ENCODE peak calls at places on chromosomes 16 and 17, in ten cellular contexts. One of them, this sample, is unnamed.

GRCh38 chr16:69036399-69037091 is 68.9 kb upstream of the HAS3 start:
- DNase-seq in Panc1: no peak
- DNase-seq in transverse colon: no peak
- DNase-seq in upper lobe of left lung: no peak
- DNase-seq in prostate gland: no peak
- DNase-seq in esophagus muscularis mucosa: no peak
- DNase-seq in sigmoid colon: peak; percentile 25
- DNase-seq in suprapubic skin: no peak
- DNase-seq in HL-60: no peak
- DNase-seq in breast epithelium: no peak
- DNase-seq in this sample: no peak

GRCh38 chr17:81018044-81018802 is 16.7 kb upstream of the BAIAP2 start:
- DNase-seq in breast epithelium: no peak
- DNase-seq in suprapubic skin: no peak
- DNase-seq in prostate gland: peak; percentile 56
- DNase-seq in Panc1: no peak
- DNase-seq in esophagus muscularis mucosa: no peak
- DNase-seq in HL-60: no peak
- DNase-seq in upper lobe of left lung: peak; percentile 32
- DNase-seq in sigmoid colon: peak; percentile 74
- DNase-seq in transverse colon: peak; percentile 43
- DNase-seq in this sample: no peak

GRCh38 chr17:20059728-20060188 is 50.6 kb downstream of the SPECC1 start:
- DNase-seq in suprapubic skin: no peak
- DNase-seq in breast epithelium: no peak
- DNase-seq in HL-60: no peak
- DNase-seq in upper lobe of left lung: no peak
- DNase-seq in sigmoid colon: no peak
- DNase-seq in transverse colon: no peak
- DNase-seq in prostate gland: no peak
- DNase-seq in Panc1: peak; percentile 77
- DNase-seq in esophagus muscularis mucosa: no peak
- DNase-seq in this sample: no peak

GRCh38 chr17:78532922-78533640 is 44.1 kb downstream of the DNAH17 start:
- DNase-seq in upper lobe of left lung: no peak
- DNase-seq in breast epithelium: no peak
- DNase-seq in Panc1: no peak
- DNase-seq in esophagus muscularis mucosa: no peak
- DNase-seq in sigmoid colon: no peak
- DNase-seq in transverse colon: no peak
- DNase-seq in HL-60: no peak
- DNase-seq in prostate gland: no peak
- DNase-seq in suprapubic skin: no peak
- DNase-seq in this sample: no peak

GRCh38 chr17:4110152-4110551 is 32.7 kb downstream of the ZZEF1 start:
- DNase-seq in breast epithelium: no peak
- DNase-seq in transverse colon: no peak
- DNase-seq in Panc1: no peak
- DNase-seq in esophagus muscularis mucosa: no peak
- DNase-seq in suprapubic skin: no peak
- DNase-seq in sigmoid colon: no peak
- DNase-seq in HL-60: no peak
- DNase-seq in prostate gland: no peak
- DNase-seq in upper lobe of left lung: no peak
- DNase-seq in this sample: no peak

GRCh38 chr17:1754430-1755112 is 7.3 kb upstream of the SERPINF1 start:
- DNase-seq in suprapubic skin: no peak
- DNase-seq in upper lobe of left lung: peak; percentile 69
- DNase-seq in Panc1: no peak
- DNase-seq in prostate gland: no peak
- DNase-seq in breast epithelium: no peak
- DNase-seq in transverse colon: no peak
- DNase-seq in esophagus muscularis mucosa: no peak
- DNase-seq in sigmoid colon: no peak
- DNase-seq in HL-60: no peak
- DNase-seq in this sample: no peak

GRCh38 chr16:4847774-4848587 is 700 bp downstream of the UBN1 start:
- DNase-seq in esophagus muscularis mucosa: peak; percentile 92
- DNase-seq in suprapubic skin: peak; percentile 77
- DNase-seq in upper lobe of left lung: peak; percentile 92
- DNase-seq in Panc1: no peak
- DNase-seq in prostate gland: peak; percentile 53
- DNase-seq in breast epithelium: peak; percentile 68
- DNase-seq in sigmoid colon: peak; percentile 81
- DNase-seq in HL-60: no peak
- DNase-seq in transverse colon: peak; percentile 61
- DNase-seq in this sample: peak; percentile 73

GRCh38 chr16:89957214-89957785 is 8.7 kb downstream of the DEF8 start:
- DNase-seq in HL-60: no peak
- DNase-seq in esophagus muscularis mucosa: no peak
- DNase-seq in upper lobe of left lung: no peak
- DNase-seq in suprapubic skin: no peak
- DNase-seq in transverse colon: no peak
- DNase-seq in sigmoid colon: no peak
- DNase-seq in breast epithelium: no peak
- DNase-seq in prostate gland: no peak
- DNase-seq in Panc1: no peak
- DNase-seq in this sample: no peak

GRCh38 chr17:54882371-54882770 is 18.3 kb upstream of the TOM1L1 start:
- DNase-seq in transverse colon: no peak
- DNase-seq in suprapubic skin: no peak
- DNase-seq in sigmoid colon: no peak
- DNase-seq in HL-60: no peak
- DNase-seq in breast epithelium: no peak
- DNase-seq in Panc1: no peak
- DNase-seq in upper lobe of left lung: no peak
- DNase-seq in prostate gland: no peak
- DNase-seq in esophagus muscularis mucosa: no peak
- DNase-seq in this sample: no peak

GRCh38 chr17:171871-172270 is 9.6 kb downstream of the DOC2B start:
- DNase-seq in prostate gland: no peak
- DNase-seq in esophagus muscularis mucosa: no peak
- DNase-seq in upper lobe of left lung: peak; percentile 43
- DNase-seq in sigmoid colon: no peak
- DNase-seq in breast epithelium: no peak
- DNase-seq in suprapubic skin: no peak
- DNase-seq in HL-60: no peak
- DNase-seq in Panc1: no peak
- DNase-seq in transverse colon: no peak
- DNase-seq in this sample: no peak

GRCh38 chr17:39963826-39964225 is 1.0 kb downstream of the GSDMA start:
- DNase-seq in HL-60: no peak
- DNase-seq in esophagus muscularis mucosa: no peak
- DNase-seq in suprapubic skin: no peak
- DNase-seq in Panc1: no peak
- DNase-seq in upper lobe of left lung: no peak
- DNase-seq in breast epithelium: no peak
- DNase-seq in prostate gland: no peak
- DNase-seq in transverse colon: no peak
- DNase-seq in sigmoid colon: no peak
- DNase-seq in this sample: no peak

GRCh38 chr17:58402679-58403078 is 14.7 kb downstream of the RNF43 start:
- DNase-seq in sigmoid colon: no peak
- DNase-seq in esophagus muscularis mucosa: no peak
- DNase-seq in prostate gland: no peak
- DNase-seq in Panc1: no peak
- DNase-seq in upper lobe of left lung: no peak
- DNase-seq in suprapubic skin: no peak
- DNase-seq in HL-60: no peak
- DNase-seq in transverse colon: no peak
- DNase-seq in breast epithelium: no peak
- DNase-seq in this sample: no peak

GRCh38 chr16:88507231-88507743 is 54.2 kb downstream of the ZFPM1 start:
- DNase-seq in breast epithelium: no peak
- DNase-seq in esophagus muscularis mucosa: no peak
- DNase-seq in HL-60: no peak
- DNase-seq in upper lobe of left lung: peak; percentile 53
- DNase-seq in prostate gland: no peak
- DNase-seq in transverse colon: no peak
- DNase-seq in sigmoid colon: no peak
- DNase-seq in Panc1: no peak
- DNase-seq in suprapubic skin: no peak
- DNase-seq in this sample: peak; percentile 53

DNA sequence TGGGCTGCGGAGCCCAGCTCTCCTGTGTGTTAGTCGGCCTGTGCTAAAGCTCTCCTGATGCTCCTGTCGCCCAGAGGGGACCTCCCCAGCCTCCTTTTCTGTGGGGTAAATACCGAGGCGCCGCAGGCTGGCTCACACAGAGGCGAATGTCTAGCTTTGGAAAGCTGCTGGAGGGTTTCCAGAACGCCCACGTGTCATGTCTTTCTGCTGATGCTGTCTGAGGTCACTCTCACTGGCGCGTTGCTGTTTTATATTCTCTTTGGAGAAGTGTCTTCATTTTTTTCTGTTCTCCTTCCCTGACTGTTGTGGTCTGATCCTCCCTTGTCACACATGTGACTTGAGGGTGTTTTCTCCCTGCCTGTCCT is 91.9 kb upstream of the ZNF750 start:
- DNase-seq in transverse colon: peak; percentile 34
- DNase-seq in Panc1: no peak
- DNase-seq in suprapubic skin: no peak
- DNase-seq in sigmoid colon: peak; percentile 91
- DNase-seq in prostate gland: no peak
- DNase-seq in HL-60: no peak
- DNase-seq in breast epithelium: peak; percentile 65
- DNase-seq in upper lobe of left lung: peak; percentile 44
- DNase-seq in esophagus muscularis mucosa: peak; percentile 93
- DNase-seq in this sample: peak; percentile 24
- TF ChIP-seq CTCF in transverse colon: no peak
- TF ChIP-seq CTCF in Panc1: no peak
- TF ChIP-seq CTCF in suprapubic skin: no peak
- TF ChIP-seq CTCF in sigmoid colon: no peak
- TF ChIP-seq CTCF in prostate gland: no peak
- TF ChIP-seq CTCF in HL-60: no peak
- TF ChIP-seq CTCF in breast epithelium: no peak
- TF ChIP-seq CTCF in upper lobe of left lung: no peak
- TF ChIP-seq CTCF in esophagus muscularis mucosa: no peak
- TF ChIP-seq CTCF in this sample: no peak

GRCh38 chr17:62826956-62827355 is 18.8 kb upstream of the MARCHF10 start:
- DNase-seq in HL-60: no peak
- DNase-seq in sigmoid colon: no peak
- DNase-seq in upper lobe of left lung: no peak
- DNase-seq in Panc1: no peak
- DNase-seq in prostate gland: no peak
- DNase-seq in breast epithelium: no peak
- DNase-seq in transverse colon: no peak
- DNase-seq in esophagus muscularis mucosa: peak; percentile 31
- DNase-seq in suprapubic skin: no peak
- DNase-seq in this sample: no peak
- H3K27ac ChIP-seq in HL-60: peak overlapping the region; percentile 67
- H3K27ac ChIP-seq in sigmoid colon: no peak overlapping the region
- H3K27ac ChIP-seq in upper lobe of left lung: no peak overlapping the region
- H3K27ac ChIP-seq in Panc1: peak overlapping the region; percentile 75
- H3K27ac ChIP-seq in prostate gland: no peak overlapping the region
- H3K27ac ChIP-seq in breast epithelium: no peak overlapping the region
- H3K27ac ChIP-seq in transverse colon: no peak overlapping the region
- H3K27ac ChIP-seq in esophagus muscularis mucosa: no peak overlapping the region
- H3K27ac ChIP-seq in suprapubic skin: no peak overlapping the region
- H3K27ac ChIP-seq in this sample: no peak overlapping the region

GRCh38 chr17:35169964-35170363 is 22.3 kb downstream of the UNC45B start:
- DNase-seq in HL-60: no peak
- DNase-seq in Panc1: no peak
- DNase-seq in esophagus muscularis mucosa: no peak
- DNase-seq in transverse colon: no peak
- DNase-seq in upper lobe of left lung: peak; percentile 51
- DNase-seq in prostate gland: no peak
- DNase-seq in sigmoid colon: no peak
- DNase-seq in suprapubic skin: no peak
- DNase-seq in breast epithelium: no peak
- DNase-seq in this sample: no peak
- TF ChIP-seq POLR2AphosphoS5 in HL-60: no peak
- TF ChIP-seq POLR2AphosphoS5 in Panc1: no peak
- TF ChIP-seq POLR2AphosphoS5 in esophagus muscularis mucosa: no peak
- TF ChIP-seq POLR2AphosphoS5 in transverse colon: no peak
- TF ChIP-seq POLR2AphosphoS5 in upper lobe of left lung: no peak
- TF ChIP-seq POLR2AphosphoS5 in prostate gland: no peak
- TF ChIP-seq POLR2AphosphoS5 in sigmoid colon: no peak
- TF ChIP-seq POLR2AphosphoS5 in suprapubic skin: no peak
- TF ChIP-seq POLR2AphosphoS5 in breast epithelium: no peak
- TF ChIP-seq POLR2AphosphoS5 in this sample: no peak

GRCh38 chr17:17078832-17079231 is 36.6 kb downstream of the MPRIP start:
- DNase-seq in suprapubic skin: no peak
- DNase-seq in sigmoid colon: peak; percentile 49
- DNase-seq in breast epithelium: peak; percentile 43
- DNase-seq in upper lobe of left lung: no peak
- DNase-seq in esophagus muscularis mucosa: no peak
- DNase-seq in Panc1: no peak
- DNase-seq in prostate gland: no peak
- DNase-seq in HL-60: no peak
- DNase-seq in transverse colon: peak; percentile 6
- DNase-seq in this sample: no peak
- TF ChIP-seq CTCF in suprapubic skin: no peak
- TF ChIP-seq CTCF in sigmoid colon: no peak
- TF ChIP-seq CTCF in breast epithelium: no peak
- TF ChIP-seq CTCF in upper lobe of left lung: no peak
- TF ChIP-seq CTCF in esophagus muscularis mucosa: no peak
- TF ChIP-seq CTCF in Panc1: no peak
- TF ChIP-seq CTCF in prostate gland: no peak
- TF ChIP-seq CTCF in HL-60: no peak
- TF ChIP-seq CTCF in transverse colon: no peak
- TF ChIP-seq CTCF in this sample: no peak

This sample was measured in stomach.